ENCODE peak calls at places on chromosomes 1 and 21, in nine cellular contexts. One of them, this sample, is unnamed. For H3K36me3, the result is how much of the 10 kb centered on the place peaks cover.

GRCh38 chr1:54649130-54649898 is 7.7 kb downstream of the MROH7 start:
- DNase-seq in PC-3: no peak
- DNase-seq in body of pancreas: no peak
- DNase-seq in tibial artery: no peak
- DNase-seq in heart left ventricle: no peak
- DNase-seq in heart right ventricle: no peak
- DNase-seq in OCI-LY7: no peak
- DNase-seq in WERI-Rb-1: no peak
- DNase-seq in Panc1: no peak
- DNase-seq in this sample: no peak

GRCh38 chr1:218480137-218480536 is 135.0 kb downstream of the TGFB2 start:
- DNase-seq in PC-3: peak
- DNase-seq in tibial artery: peak
- DNase-seq in WERI-Rb-1: no peak
- DNase-seq in heart right ventricle: peak
- DNase-seq in heart left ventricle: no peak
- DNase-seq in OCI-LY7: no peak
- DNase-seq in Panc1: no peak
- DNase-seq in body of pancreas: no peak
- DNase-seq in this sample: no peak

GRCh38 chr1:62599044-62599443 is 1.7 kb downstream of the ANGPTL3 start:
- DNase-seq in OCI-LY7: no peak
- DNase-seq in WERI-Rb-1: no peak
- DNase-seq in PC-3: no peak
- DNase-seq in heart right ventricle: no peak
- DNase-seq in Panc1: no peak
- DNase-seq in heart left ventricle: no peak
- DNase-seq in body of pancreas: no peak
- DNase-seq in tibial artery: no peak
- DNase-seq in this sample: no peak

GRCh38 chr1:152167835-152168534 is 9.0 kb upstream of the RPTN start:
- DNase-seq in Panc1: no peak
- DNase-seq in PC-3: peak
- DNase-seq in heart left ventricle: no peak
- DNase-seq in OCI-LY7: no peak
- DNase-seq in tibial artery: peak
- DNase-seq in body of pancreas: peak
- DNase-seq in WERI-Rb-1: no peak
- DNase-seq in heart right ventricle: no peak
- DNase-seq in this sample: no peak

GRCh38 chr1:79271759-79272158 is 265.2 kb upstream of the ADGRL4 start:
- DNase-seq in tibial artery: no peak
- DNase-seq in WERI-Rb-1: no peak
- DNase-seq in PC-3: no peak
- DNase-seq in heart right ventricle: no peak
- DNase-seq in heart left ventricle: no peak
- DNase-seq in body of pancreas: no peak
- DNase-seq in OCI-LY7: no peak
- DNase-seq in Panc1: no peak
- DNase-seq in this sample: no peak

GRCh38 chr1:18948048-18948912 is 8.2 kb downstream of the IFFO2 start:
- DNase-seq in heart left ventricle: no peak
- DNase-seq in WERI-Rb-1: no peak
- DNase-seq in tibial artery: no peak
- DNase-seq in body of pancreas: no peak
- DNase-seq in PC-3: peak
- DNase-seq in Panc1: no peak
- DNase-seq in OCI-LY7: no peak
- DNase-seq in heart right ventricle: no peak
- DNase-seq in this sample: no peak

GRCh38 chr1:209354111-209354839 is 229.2 kb upstream of the CAMK1G start:
- DNase-seq in OCI-LY7: peak
- DNase-seq in tibial artery: peak
- DNase-seq in WERI-Rb-1: peak
- DNase-seq in body of pancreas: peak
- DNase-seq in heart left ventricle: peak
- DNase-seq in Panc1: peak
- DNase-seq in PC-3: peak
- DNase-seq in heart right ventricle: peak
- DNase-seq in this sample: peak

GRCh38 chr21:28272272-28272992 is 720.2 kb downstream of the LTN1 start:
- DNase-seq in WERI-Rb-1: no peak
- DNase-seq in body of pancreas: no peak
- DNase-seq in Panc1: no peak
- DNase-seq in PC-3: no peak
- DNase-seq in heart left ventricle: no peak
- DNase-seq in tibial artery: no peak
- DNase-seq in OCI-LY7: no peak
- DNase-seq in heart right ventricle: no peak
- DNase-seq in this sample: no peak

GRCh38 chr1:159854693-159855192 is 7.7 kb downstream of the VSIG8 start:
- DNase-seq in OCI-LY7: no peak
- DNase-seq in Panc1: no peak
- DNase-seq in heart left ventricle: peak
- DNase-seq in heart right ventricle: peak
- DNase-seq in WERI-Rb-1: peak
- DNase-seq in body of pancreas: peak
- DNase-seq in PC-3: peak
- DNase-seq in tibial artery: peak
- DNase-seq in this sample: peak

GRCh38 chr1:1000357-1001056 is 610 bp upstream of the HES4 start:
- DNase-seq in tibial artery: peak
- DNase-seq in body of pancreas: peak
- DNase-seq in heart left ventricle: peak
- DNase-seq in OCI-LY7: no peak
- DNase-seq in WERI-Rb-1: peak
- DNase-seq in PC-3: peak
- DNase-seq in Panc1: no peak
- DNase-seq in heart right ventricle: peak
- DNase-seq in this sample: peak

GRCh38 chr1:998905-999796 is 746 bp downstream of the HES4 start:
- DNase-seq in PC-3: peak
- DNase-seq in WERI-Rb-1: peak
- DNase-seq in tibial artery: no peak
- DNase-seq in OCI-LY7: no peak
- DNase-seq in Panc1: no peak
- DNase-seq in heart left ventricle: peak
- DNase-seq in body of pancreas: no peak
- DNase-seq in heart right ventricle: peak
- DNase-seq in this sample: peak

GRCh38 chr1:1001631-1002300 is 1.9 kb upstream of the HES4 start:
- DNase-seq in OCI-LY7: peak
- DNase-seq in tibial artery: peak
- DNase-seq in heart right ventricle: peak
- DNase-seq in Panc1: no peak
- DNase-seq in body of pancreas: peak
- DNase-seq in PC-3: peak
- DNase-seq in heart left ventricle: peak
- DNase-seq in WERI-Rb-1: peak
- DNase-seq in this sample: peak

GRCh38 chr1:999797-1000356 is at the start of gene HES4:
- DNase-seq in body of pancreas: peak
- DNase-seq in OCI-LY7: no peak
- DNase-seq in Panc1: no peak
- DNase-seq in PC-3: peak
- DNase-seq in WERI-Rb-1: peak
- DNase-seq in tibial artery: peak
- DNase-seq in heart left ventricle: peak
- DNase-seq in heart right ventricle: peak
- DNase-seq in this sample: peak

DNA sequence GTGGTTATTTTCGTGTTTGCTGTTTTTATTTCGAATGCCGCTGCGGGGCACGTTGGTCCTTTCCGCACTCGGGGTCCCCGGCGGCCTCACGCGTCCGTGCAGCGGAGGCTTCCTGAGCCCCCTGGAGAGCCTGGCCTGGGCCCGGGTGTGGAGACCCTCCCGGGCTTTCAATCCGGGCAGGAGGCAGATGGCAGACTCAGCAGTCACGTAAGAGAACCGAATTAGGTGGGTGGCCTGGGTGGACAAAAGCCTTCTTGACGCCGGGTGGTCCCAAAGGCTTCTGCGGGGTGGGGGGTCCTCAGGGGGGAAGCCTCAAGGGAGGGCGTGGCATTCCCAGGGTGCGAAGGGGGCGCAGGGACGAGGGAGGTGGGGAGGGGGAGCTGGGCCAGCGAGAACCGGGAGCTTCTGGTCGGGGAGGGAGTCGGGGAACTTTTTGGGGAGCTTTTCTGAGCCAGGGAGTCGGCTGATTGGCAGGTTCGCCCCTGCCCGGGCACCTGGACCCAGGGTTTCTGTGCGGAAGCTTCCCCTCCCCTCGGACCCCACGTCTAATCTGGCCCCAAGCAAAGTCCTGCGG is 1.2 kb upstream of the HES4 start:
- DNase-seq in OCI-LY7: no peak
- DNase-seq in heart left ventricle: peak
- DNase-seq in heart right ventricle: peak
- DNase-seq in PC-3: no peak
- DNase-seq in WERI-Rb-1: no peak
- DNase-seq in body of pancreas: no peak
- DNase-seq in Panc1: no peak
- DNase-seq in tibial artery: no peak
- DNase-seq in this sample: peak
- H3K4me3 ChIP-seq in OCI-LY7: no peak
- H3K4me3 ChIP-seq in heart left ventricle: peak
- H3K4me3 ChIP-seq in heart right ventricle: peak
- H3K4me3 ChIP-seq in PC-3: peak
- H3K4me3 ChIP-seq in WERI-Rb-1: peak
- H3K4me3 ChIP-seq in body of pancreas: no peak
- H3K4me3 ChIP-seq in Panc1: peak
- H3K4me3 ChIP-seq in tibial artery: peak
- H3K4me3 ChIP-seq in this sample: peak

GRCh38 chr1:204402391-204402790 is 9.2 kb downstream of the PPP1R15B start:
- DNase-seq in heart right ventricle: no peak
- DNase-seq in PC-3: no peak
- DNase-seq in body of pancreas: no peak
- DNase-seq in OCI-LY7: no peak
- DNase-seq in tibial artery: no peak
- DNase-seq in Panc1: no peak
- DNase-seq in WERI-Rb-1: no peak
- DNase-seq in heart left ventricle: no peak
- DNase-seq in this sample: no peak
- H3K36me3 ChIP-seq in heart right ventricle: under half
- H3K36me3 ChIP-seq in PC-3: half or more
- H3K36me3 ChIP-seq in body of pancreas: under half
- H3K36me3 ChIP-seq in OCI-LY7: half or more
- H3K36me3 ChIP-seq in tibial artery: half or more
- H3K36me3 ChIP-seq in Panc1: under half
- H3K36me3 ChIP-seq in WERI-Rb-1: half or more
- H3K36me3 ChIP-seq in heart left ventricle: half or more
- H3K36me3 ChIP-seq in this sample: under half

DNA sequence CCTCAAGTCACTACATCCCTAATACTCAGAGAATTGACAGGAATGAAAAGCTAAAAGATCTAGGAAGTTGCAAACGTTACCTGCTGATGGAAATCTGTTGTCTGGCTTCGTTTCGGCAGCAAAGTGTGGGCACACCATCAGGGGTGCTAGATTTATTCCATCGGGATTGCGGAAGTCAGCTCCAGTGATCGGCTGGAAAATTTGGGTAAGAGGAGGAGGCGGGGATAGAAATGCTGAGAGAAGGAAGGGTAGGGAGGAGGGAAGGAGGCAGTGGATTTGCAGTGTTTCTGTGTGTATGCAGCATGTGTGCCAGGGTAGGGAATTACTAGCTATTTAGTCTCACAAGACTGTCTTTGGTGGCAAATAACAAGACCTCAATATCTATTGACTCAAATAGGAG is at the start of gene CTSK:
- DNase-seq in body of pancreas: no peak
- DNase-seq in heart left ventricle: no peak
- DNase-seq in heart right ventricle: peak
- DNase-seq in OCI-LY7: no peak
- DNase-seq in Panc1: no peak
- DNase-seq in WERI-Rb-1: no peak
- DNase-seq in PC-3: no peak
- DNase-seq in tibial artery: peak
- DNase-seq in this sample: no peak
- H3K4me3 ChIP-seq in body of pancreas: no peak
- H3K4me3 ChIP-seq in heart left ventricle: peak
- H3K4me3 ChIP-seq in heart right ventricle: peak
- H3K4me3 ChIP-seq in OCI-LY7: no peak
- H3K4me3 ChIP-seq in Panc1: no peak
- H3K4me3 ChIP-seq in WERI-Rb-1: no peak
- H3K4me3 ChIP-seq in PC-3: no peak
- H3K4me3 ChIP-seq in tibial artery: peak
- H3K4me3 ChIP-seq in this sample: peak

GRCh38 chr1:154338875-154339274 is 13.6 kb downstream of the ATP8B2 start:
- DNase-seq in body of pancreas: no peak
- DNase-seq in PC-3: no peak
- DNase-seq in heart left ventricle: no peak
- DNase-seq in WERI-Rb-1: no peak
- DNase-seq in Panc1: no peak
- DNase-seq in OCI-LY7: no peak
- DNase-seq in heart right ventricle: no peak
- DNase-seq in tibial artery: no peak
- DNase-seq in this sample: no peak

GRCh38 chr1:154334647-154335350 is 9.5 kb downstream of the ATP8B2 start:
- DNase-seq in PC-3: peak
- DNase-seq in tibial artery: peak
- DNase-seq in body of pancreas: peak
- DNase-seq in Panc1: no peak
- DNase-seq in heart left ventricle: peak
- DNase-seq in WERI-Rb-1: peak
- DNase-seq in heart right ventricle: peak
- DNase-seq in OCI-LY7: peak
- DNase-seq in this sample: peak

GRCh38 chr1:154335351-154335714 is 10.0 kb downstream of the ATP8B2 start:
- DNase-seq in body of pancreas: no peak
- DNase-seq in tibial artery: no peak
- DNase-seq in Panc1: no peak
- DNase-seq in PC-3: no peak
- DNase-seq in heart right ventricle: no peak
- DNase-seq in heart left ventricle: no peak
- DNase-seq in OCI-LY7: no peak
- DNase-seq in WERI-Rb-1: no peak
- DNase-seq in this sample: no peak

GRCh38 chr1:154342132-154342531 is 16.8 kb downstream of the ATP8B2 start:
- DNase-seq in tibial artery: no peak
- DNase-seq in heart right ventricle: no peak
- DNase-seq in OCI-LY7: no peak
- DNase-seq in heart left ventricle: no peak
- DNase-seq in body of pancreas: no peak
- DNase-seq in PC-3: no peak
- DNase-seq in Panc1: no peak
- DNase-seq in WERI-Rb-1: no peak
- DNase-seq in this sample: peak

DNA sequence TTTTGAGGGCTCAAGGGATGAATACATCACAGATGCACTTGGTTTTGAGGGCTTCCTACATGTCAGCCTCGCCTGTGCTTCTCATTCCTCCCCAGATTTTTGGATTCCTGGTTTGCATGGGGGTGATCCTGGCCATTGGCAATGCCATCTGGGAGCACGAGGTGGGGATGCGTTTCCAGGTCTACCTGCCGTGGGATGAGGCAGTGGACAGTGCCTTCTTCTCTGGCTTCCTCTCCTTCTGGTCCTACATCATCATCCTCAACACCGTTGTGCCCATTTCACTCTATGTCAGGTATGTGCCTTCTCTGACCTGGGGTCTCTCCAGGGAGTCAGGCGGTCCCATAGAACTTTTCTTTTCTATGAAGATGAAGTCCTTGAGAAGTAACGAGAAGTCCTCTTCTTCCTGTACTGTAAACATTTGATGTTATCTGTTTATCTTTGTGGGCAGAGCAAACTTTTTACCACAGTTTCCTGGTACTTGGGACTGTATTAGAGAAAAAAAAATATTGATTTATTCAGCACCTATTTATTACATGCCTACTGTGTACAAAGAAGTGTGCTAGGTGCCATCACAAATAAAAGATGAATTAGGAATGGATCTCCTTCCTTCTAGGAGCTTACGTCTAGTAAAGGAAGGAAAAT is 12.0 kb downstream of the ATP8B2 start:
- DNase-seq in PC-3: no peak
- DNase-seq in heart right ventricle: no peak
- DNase-seq in body of pancreas: no peak
- DNase-seq in WERI-Rb-1: no peak
- DNase-seq in heart left ventricle: no peak
- DNase-seq in OCI-LY7: no peak
- DNase-seq in tibial artery: no peak
- DNase-seq in Panc1: no peak
- DNase-seq in this sample: no peak
- H3K36me3 ChIP-seq in PC-3: under half
- H3K36me3 ChIP-seq in heart right ventricle: under half
- H3K36me3 ChIP-seq in body of pancreas: under half
- H3K36me3 ChIP-seq in WERI-Rb-1: half or more
- H3K36me3 ChIP-seq in heart left ventricle: half or more
- H3K36me3 ChIP-seq in OCI-LY7: under half
- H3K36me3 ChIP-seq in tibial artery: half or more
- H3K36me3 ChIP-seq in Panc1: under half
- H3K36me3 ChIP-seq in this sample: under half

This sample was measured in H7.